ENCODE peak calls at places on chromosomes 5 and 9, in seven cellular contexts. D is activated naive CD8-positive, alpha-beta T cell treated with anti-CD3 and anti-CD28 coated beads, Interleukin-2, amount 50 U/mL, for 16 hours; C is activated T-cell treated with anti-CD3 and anti-CD28 coated beads, Interleukin-2, amount 50 U/mL, for 24 hours; Z is body of pancreas; B is CD8-positive, alpha-beta memory T cell; U is NCI-H345; K is ELR. E is an unnamed sample.

GRCh38 chr5:32182463-32183081 is 8.5 kb upstream of the GOLPH3 start:
- DNase-seq in D (no peak), C (no peak), Z (no peak), B (no peak), U (no peak), K (no peak), E (no peak)

GRCh38 chr9:137492464-137493162 is 33.5 kb upstream of the NSMF start:
- DNase-seq in D (no peak), C (peak; percentile 40), Z (no peak), B (peak; percentile 38), U (no peak), K (peak; percentile 45), E (no peak)

GRCh38 chr5:98940586-98940985 is 11.8 kb upstream of the CHD1 start:
- DNase-seq in D (no peak), C (no peak), Z (no peak), B (no peak), U (no peak), K (no peak), E (no peak)

GRCh38 chr5:78633710-78634109 is 14.9 kb downstream of the LHFPL2 start:
- DNase-seq in D (no peak), C (no peak), Z (no peak), B (no peak), U (no peak), K (no peak), E (no peak)

GRCh38 chr9:132787748-132788159 is 90.3 kb downstream of the AK8 start:
- DNase-seq in D (no peak), C (no peak), Z (no peak), B (no peak), U (no peak), K (no peak), E (no peak)

GRCh38 chr9:98998441-98999151 is 54.9 kb downstream of the COL15A1 start:
- DNase-seq in D (peak; percentile 23), C (peak; percentile 73), Z (peak; percentile 78), B (peak; percentile 67), U (peak; percentile 35), K (peak; percentile 77), E (peak; percentile 30)

GRCh38 chr9:69583641-69584234 is 88.4 kb downstream of the APBA1 start:
- DNase-seq in D (no peak), C (no peak), Z (no peak), B (no peak), U (no peak), K (no peak), E (no peak)

GRCh38 chr9:135551456-135551855 is 5.5 kb downstream of the OBP2A start:
- DNase-seq in D (no peak), C (no peak), Z (no peak), B (no peak), U (no peak), K (no peak), E (no peak)

GRCh38 chr5:75460947-75461346 is 50.5 kb downstream of the CERT1 start:
- DNase-seq in D (no peak), C (no peak), Z (no peak), B (no peak), U (peak; percentile 24), K (no peak), E (no peak)

GRCh38 chr5:43608406-43608805 is 5.4 kb downstream of the NNT start:
- DNase-seq in D (no peak), C (no peak), Z (no peak), B (no peak), U (no peak), K (no peak), E (no peak)

GRCh38 chr5:179833709-179834070 is 13.0 kb downstream of the SQSTM1 start:
- DNase-seq in D (no peak), C (no peak), Z (no peak), B (no peak), U (no peak), K (no peak), E (no peak)

GRCh38 chr9:37309136-37309535 is 113.4 kb upstream of the GRHPR start:
- DNase-seq in D (no peak), C (no peak), Z (no peak), B (no peak), U (no peak), K (peak; percentile 59), E (no peak)

GRCh38 chr9:93820667-93821306 is 134.4 kb downstream of the BARX1 start:
- DNase-seq in D (no peak), C (no peak), Z (no peak), B (no peak), U (no peak), K (peak; percentile 32), E (no peak)

GRCh38 chr9:108762348-108763055 is 93.3 kb downstream of the ACTL7B start:
- DNase-seq in D (no peak), C (no peak), Z (no peak), B (no peak), U (no peak), K (no peak), E (no peak)

GRCh38 chr5:172745836-172746235 is 25.2 kb downstream of the DUSP1 start:
- DNase-seq in D (no peak), C (no peak), Z (no peak), B (no peak), U (no peak), K (no peak), E (no peak)

GRCh38 chr5:126810983-126811382 is 34.0 kb downstream of the LMNB1 start:
- DNase-seq in D (no peak), C (no peak), Z (no peak), B (no peak), U (no peak), K (no peak), E (no peak)

GRCh38 chr9:110672873-110673508 is 4.4 kb downstream of the MUSK start:
- DNase-seq in D (no peak), C (no peak), Z (no peak), B (no peak), U (no peak), K (no peak), E (no peak)

GRCh38 chr9:99485461-99485860 is 263.4 kb downstream of the SEC61B start:
- DNase-seq in D (no peak), C (no peak), Z (no peak), B (no peak), U (no peak), K (peak; percentile 36), E (no peak)

GRCh38 chr5:19534751-19535150 is 453.2 kb downstream of the CDH18 start:
- DNase-seq in D (no peak), C (no peak), Z (no peak), B (no peak), U (no peak), K (no peak), E (no peak)

GRCh38 chr5:15013654-15014463 is 142.3 kb upstream of the ANKH start:
- DNase-seq in D (no peak), C (no peak), Z (peak; percentile 44), B (no peak), U (peak; percentile 79), K (peak; percentile 83), E (no peak)

GRCh38 chr5:38208782-38209378 is 49.5 kb upstream of the EGFLAM start:
- DNase-seq in D (no peak), C (no peak), Z (peak; percentile 18), B (no peak), U (peak; percentile 4), K (peak; percentile 62), E (no peak)

GRCh38 chr5:50535393-50535792 is 94.3 kb upstream of the EMB start:
- DNase-seq in D (no peak), C (no peak), Z (no peak), B (no peak), U (no peak), K (no peak), E (no peak)

GRCh38 chr5:134511796-134512660 is 13.4 kb upstream of the JADE2 start:
- DNase-seq in D (no peak), C (no peak), Z (peak; percentile 91), B (no peak), U (no peak), K (peak; percentile 40), E (no peak)

GRCh38 chr5:10567781-10568321 is 4.0 kb downstream of the ANKRD33B start:
- DNase-seq in D (no peak), C (no peak), Z (no peak), B (no peak), U (no peak), K (no peak), E (no peak)

E was measured in GDM1.